ENCODE peak calls at places on chromosomes 12 and 14, in six cellular contexts. One of them, this sample, is unnamed.

GRCh38 chr14:39219075-39219499 is 14.6 kb upstream of the MIA2 start:
- DNase-seq in H1: no peak
- DNase-seq in bronchial epithelial cell: no peak
- DNase-seq in foreskin fibroblast: peak; percentile 29
- DNase-seq in upper lobe of right lung: no peak
- DNase-seq in cardiac fibroblast: peak; percentile 83
- DNase-seq in this sample: no peak

GRCh38 chr14:59240356-59240755 is 51.9 kb downstream of the DAAM1 start:
- DNase-seq in H1: no peak
- DNase-seq in bronchial epithelial cell: no peak
- DNase-seq in foreskin fibroblast: no peak
- DNase-seq in upper lobe of right lung: no peak
- DNase-seq in cardiac fibroblast: no peak
- DNase-seq in this sample: no peak

GRCh38 chr12:77842430-77842829 is 11.7 kb downstream of the NAV3 start:
- DNase-seq in H1: no peak
- DNase-seq in bronchial epithelial cell: peak; percentile 43
- DNase-seq in foreskin fibroblast: peak; percentile 16
- DNase-seq in upper lobe of right lung: no peak
- DNase-seq in cardiac fibroblast: peak; percentile 6
- DNase-seq in this sample: no peak

GRCh38 chr12:76544601-76545261 is 14.8 kb downstream of the OSBPL8 start:
- DNase-seq in H1: no peak
- DNase-seq in bronchial epithelial cell: peak; percentile 63
- DNase-seq in foreskin fibroblast: no peak
- DNase-seq in upper lobe of right lung: no peak
- DNase-seq in cardiac fibroblast: no peak
- DNase-seq in this sample: no peak

GRCh38 chr14:56846970-56847928 is 37.0 kb upstream of the OTX2 start:
- DNase-seq in H1: peak; percentile 66
- DNase-seq in bronchial epithelial cell: no peak
- DNase-seq in foreskin fibroblast: no peak
- DNase-seq in upper lobe of right lung: no peak
- DNase-seq in cardiac fibroblast: no peak
- DNase-seq in this sample: no peak

GRCh38 chr14:29757711-29758233 is 169.9 kb downstream of the PRKD1 start:
- DNase-seq in H1: no peak
- DNase-seq in bronchial epithelial cell: no peak
- DNase-seq in foreskin fibroblast: no peak
- DNase-seq in upper lobe of right lung: no peak
- DNase-seq in cardiac fibroblast: no peak
- DNase-seq in this sample: no peak

GRCh38 chr12:24997496-24997895 is 48.6 kb upstream of the BCAT1 start:
- DNase-seq in H1: no peak
- DNase-seq in bronchial epithelial cell: no peak
- DNase-seq in foreskin fibroblast: no peak
- DNase-seq in upper lobe of right lung: no peak
- DNase-seq in cardiac fibroblast: no peak
- DNase-seq in this sample: no peak

GRCh38 chr12:45327823-45328383 is 112.0 kb downstream of the ANO6 start:
- DNase-seq in H1: no peak
- DNase-seq in bronchial epithelial cell: peak; percentile 18
- DNase-seq in foreskin fibroblast: no peak
- DNase-seq in upper lobe of right lung: no peak
- DNase-seq in cardiac fibroblast: peak; percentile 52
- DNase-seq in this sample: no peak

GRCh38 chr14:52700701-52701172 is 5.4 kb upstream of the ERO1A start:
- DNase-seq in H1: no peak
- DNase-seq in bronchial epithelial cell: peak; percentile 97
- DNase-seq in foreskin fibroblast: peak; percentile 11
- DNase-seq in upper lobe of right lung: no peak
- DNase-seq in cardiac fibroblast: peak; percentile 73
- DNase-seq in this sample: no peak

GRCh38 chr14:62616668-62617067 is 428.6 kb downstream of the KCNH5 start:
- DNase-seq in H1: no peak
- DNase-seq in bronchial epithelial cell: no peak
- DNase-seq in foreskin fibroblast: no peak
- DNase-seq in upper lobe of right lung: no peak
- DNase-seq in cardiac fibroblast: peak; percentile 62
- DNase-seq in this sample: no peak

GRCh38 chr14:73717998-73718741 is 4.0 kb upstream of the PNMA1 start:
- DNase-seq in H1: no peak
- DNase-seq in bronchial epithelial cell: no peak
- DNase-seq in foreskin fibroblast: no peak
- DNase-seq in upper lobe of right lung: peak; percentile 51
- DNase-seq in cardiac fibroblast: peak; percentile 24
- DNase-seq in this sample: no peak

GRCh38 chr12:46219892-46220655 is 48.8 kb downstream of the SLC38A1 start:
- DNase-seq in H1: no peak
- DNase-seq in bronchial epithelial cell: peak; percentile 92
- DNase-seq in foreskin fibroblast: peak; percentile 66
- DNase-seq in upper lobe of right lung: no peak
- DNase-seq in cardiac fibroblast: peak; percentile 93
- DNase-seq in this sample: no peak

GRCh38 chr12:75842119-75842518 is 189.5 kb downstream of the PHLDA1 start:
- DNase-seq in H1: no peak
- DNase-seq in bronchial epithelial cell: no peak
- DNase-seq in foreskin fibroblast: no peak
- DNase-seq in upper lobe of right lung: no peak
- DNase-seq in cardiac fibroblast: no peak
- DNase-seq in this sample: no peak

GRCh38 chr14:92967346-92967926 is 44.5 kb downstream of the CHGA start:
- DNase-seq in H1: no peak
- DNase-seq in bronchial epithelial cell: no peak
- DNase-seq in foreskin fibroblast: peak; percentile 48
- DNase-seq in upper lobe of right lung: no peak
- DNase-seq in cardiac fibroblast: peak; percentile 75
- DNase-seq in this sample: no peak

GRCh38 chr12:62258231-62258630 is 2.0 kb upstream of the USP15 start:
- DNase-seq in H1: no peak
- DNase-seq in bronchial epithelial cell: no peak
- DNase-seq in foreskin fibroblast: no peak
- DNase-seq in upper lobe of right lung: no peak
- DNase-seq in cardiac fibroblast: no peak
- DNase-seq in this sample: no peak

GRCh38 chr12:103705927-103706326 is 118.9 kb downstream of the STAB2 start:
- DNase-seq in H1: no peak
- DNase-seq in bronchial epithelial cell: peak; percentile 7
- DNase-seq in foreskin fibroblast: no peak
- DNase-seq in upper lobe of right lung: no peak
- DNase-seq in cardiac fibroblast: no peak
- DNase-seq in this sample: no peak

GRCh38 chr12:19095869-19096480 is 33.6 kb upstream of the PLEKHA5 start:
- DNase-seq in H1: no peak
- DNase-seq in bronchial epithelial cell: peak; percentile 77
- DNase-seq in foreskin fibroblast: peak; percentile 18
- DNase-seq in upper lobe of right lung: no peak
- DNase-seq in cardiac fibroblast: peak; percentile 75
- DNase-seq in this sample: no peak

GRCh38 chr12:61097991-61098580 is 1162.1 kb upstream of the USP15 start:
- DNase-seq in H1: no peak
- DNase-seq in bronchial epithelial cell: no peak
- DNase-seq in foreskin fibroblast: no peak
- DNase-seq in upper lobe of right lung: no peak
- DNase-seq in cardiac fibroblast: no peak
- DNase-seq in this sample: no peak

GRCh38 chr12:46404225-46404631 is 31.7 kb upstream of the SLC38A2 start:
- DNase-seq in H1: no peak
- DNase-seq in bronchial epithelial cell: no peak
- DNase-seq in foreskin fibroblast: peak; percentile 50
- DNase-seq in upper lobe of right lung: no peak
- DNase-seq in cardiac fibroblast: peak; percentile 73
- DNase-seq in this sample: no peak

GRCh38 chr12:56190695-56191155 is 1.4 kb upstream of the SMARCC2 start:
- DNase-seq in H1: no peak
- DNase-seq in bronchial epithelial cell: no peak
- DNase-seq in foreskin fibroblast: no peak
- DNase-seq in upper lobe of right lung: no peak
- DNase-seq in cardiac fibroblast: no peak
- DNase-seq in this sample: no peak

GRCh38 chr14:98077176-98077575 is 1194.8 kb downstream of the BCL11B start:
- DNase-seq in H1: no peak
- DNase-seq in bronchial epithelial cell: peak; percentile 95
- DNase-seq in foreskin fibroblast: no peak
- DNase-seq in upper lobe of right lung: no peak
- DNase-seq in cardiac fibroblast: no peak
- DNase-seq in this sample: no peak

GRCh38 chr14:85178869-85179268 is 351.1 kb upstream of the FLRT2 start:
- DNase-seq in H1: peak; percentile 31
- DNase-seq in bronchial epithelial cell: no peak
- DNase-seq in foreskin fibroblast: no peak
- DNase-seq in upper lobe of right lung: no peak
- DNase-seq in cardiac fibroblast: no peak
- DNase-seq in this sample: no peak

GRCh38 chr14:71243697-71244096 is 336.4 kb downstream of the PCNX1 start:
- DNase-seq in H1: no peak
- DNase-seq in bronchial epithelial cell: no peak
- DNase-seq in foreskin fibroblast: peak; percentile 71
- DNase-seq in upper lobe of right lung: no peak
- DNase-seq in cardiac fibroblast: peak; percentile 89
- DNase-seq in this sample: no peak

DNA sequence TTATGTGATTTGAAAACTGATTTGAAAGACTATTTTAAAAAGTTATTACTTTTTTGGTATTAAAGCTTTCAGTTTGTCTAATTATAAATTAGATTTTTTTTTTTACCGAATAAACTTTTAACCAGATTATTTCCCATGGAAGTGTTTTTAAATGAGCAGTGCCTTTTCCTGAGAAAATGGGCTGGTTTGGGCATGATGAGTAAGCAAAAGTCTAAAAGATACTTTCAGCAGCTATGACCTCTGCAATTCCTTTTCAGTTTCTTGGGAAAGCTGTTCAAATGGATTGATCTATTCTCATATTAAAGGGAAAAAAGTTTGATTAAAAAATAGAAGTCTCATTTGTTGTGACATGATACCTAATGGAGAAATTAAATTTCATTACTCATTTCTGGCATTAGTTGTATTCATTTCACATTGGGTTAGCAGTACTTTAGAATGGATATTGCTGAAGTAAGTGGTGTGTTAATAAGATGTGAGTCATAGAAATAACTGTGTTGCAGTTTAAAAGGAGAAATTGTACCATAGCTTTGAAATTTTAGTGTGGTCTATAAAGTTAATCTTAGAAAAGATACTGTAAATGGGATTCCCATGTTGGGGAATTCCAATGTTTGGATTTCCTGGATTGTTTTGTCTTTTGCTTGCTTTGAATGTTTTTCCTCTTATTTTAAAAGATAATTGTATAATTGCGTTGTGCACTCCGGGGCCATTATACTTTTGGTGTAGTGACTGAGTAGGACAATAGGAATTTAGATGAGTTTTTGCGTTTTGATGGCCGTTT is 21.0 kb downstream of the KTN1 start:
- DNase-seq in H1: no peak
- DNase-seq in bronchial epithelial cell: peak; percentile 65
- DNase-seq in foreskin fibroblast: no peak
- DNase-seq in upper lobe of right lung: no peak
- DNase-seq in cardiac fibroblast: peak; percentile 67
- DNase-seq in this sample: no peak
- H3K4me3 ChIP-seq in H1: no peak overlapping the region
- H3K4me3 ChIP-seq in bronchial epithelial cell: no peak overlapping the region
- H3K4me3 ChIP-seq in foreskin fibroblast: no peak overlapping the region
- H3K4me3 ChIP-seq in upper lobe of right lung: no peak overlapping the region
- H3K4me3 ChIP-seq in cardiac fibroblast: no peak overlapping the region
- H3K4me3 ChIP-seq in this sample: no peak overlapping the region

GRCh38 chr12:119804011-119804641 is 73.0 kb downstream of the CIT start:
- DNase-seq in H1: peak; percentile 68
- DNase-seq in bronchial epithelial cell: peak; percentile 78
- DNase-seq in foreskin fibroblast: peak; percentile 80
- DNase-seq in upper lobe of right lung: peak; percentile 69
- DNase-seq in cardiac fibroblast: peak; percentile 73
- DNase-seq in this sample: no peak
- TF ChIP-seq CTCF in H1: peak; percentile 84
- TF ChIP-seq CTCF in bronchial epithelial cell: peak; percentile 87
- TF ChIP-seq CTCF in foreskin fibroblast: peak; percentile 42
- TF ChIP-seq CTCF in upper lobe of right lung: peak; percentile 22
- TF ChIP-seq CTCF in cardiac fibroblast: peak; percentile 34
- TF ChIP-seq CTCF in this sample: peak; percentile 32

DNA sequence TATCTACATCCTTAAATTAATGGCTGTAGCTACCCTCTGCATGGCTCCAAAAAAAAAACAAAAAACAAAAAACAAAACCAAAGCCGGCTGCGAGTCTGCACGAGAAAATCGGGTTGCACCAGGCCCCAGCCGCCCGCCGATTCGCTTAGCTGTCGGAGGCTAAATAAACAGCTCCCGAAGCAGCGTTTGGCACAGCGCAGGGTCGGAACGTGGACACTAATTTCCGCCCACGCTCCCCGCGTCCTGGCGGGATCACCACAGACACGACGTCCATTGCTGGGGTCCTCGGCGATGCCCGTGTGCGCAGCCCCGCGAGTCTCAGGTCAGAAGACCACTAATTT is 745 bp upstream of the ERC1 start:
- DNase-seq in H1: no peak
- DNase-seq in bronchial epithelial cell: peak; percentile 35
- DNase-seq in foreskin fibroblast: peak; percentile 51
- DNase-seq in upper lobe of right lung: peak; percentile 90
- DNase-seq in cardiac fibroblast: peak; percentile 73
- DNase-seq in this sample: no peak
- H3K4me3 ChIP-seq in H1: peak overlapping the region; percentile 89
- H3K4me3 ChIP-seq in bronchial epithelial cell: peak overlapping the region; percentile 71
- H3K4me3 ChIP-seq in foreskin fibroblast: peak overlapping the region; percentile 74
- H3K4me3 ChIP-seq in upper lobe of right lung: peak overlapping the region; percentile 88
- H3K4me3 ChIP-seq in cardiac fibroblast: peak overlapping the region; percentile 89
- H3K4me3 ChIP-seq in this sample: peak overlapping the region; percentile 76

GRCh38 chr12:15011162-15011561 is 38.3 kb downstream of the PDE6H start:
- DNase-seq in H1: no peak
- DNase-seq in bronchial epithelial cell: peak; percentile 33
- DNase-seq in foreskin fibroblast: no peak
- DNase-seq in upper lobe of right lung: no peak
- DNase-seq in cardiac fibroblast: no peak
- DNase-seq in this sample: no peak
- TF ChIP-seq CTCF in H1: peak; percentile 37
- TF ChIP-seq CTCF in bronchial epithelial cell: peak; percentile 12
- TF ChIP-seq CTCF in foreskin fibroblast: peak; percentile 14
- TF ChIP-seq CTCF in upper lobe of right lung: peak; percentile 17
- TF ChIP-seq CTCF in cardiac fibroblast: peak; percentile 9
- TF ChIP-seq CTCF in this sample: peak; percentile 32